ENCODE peak calls at places on chromosomes 5 and 9, in six cellular contexts. B, N, D, Y, E and L are unnamed samples.
A peak's percentile ranks its signal among the peaks of the same experiment; 100 is the strongest.

GRCh38 chr9:107593224-107593870 is 103.8 kb upstream of the KLF4 start:
- DNase-seq in B (no peak), N (no peak), D (no peak), Y (no peak), E (no peak), L (no peak)

GRCh38 chr9:101530076-101530711 is 3.5 kb upstream of the RNF20 start:
- DNase-seq in B (peak; percentile 60), N (peak; percentile 78), D (peak; percentile 75), Y (peak; percentile 73), E (peak; percentile 41), L (peak; percentile 81)

GRCh38 chr5:107806271-107806670 is 135.5 kb upstream of the EFNA5 start:
- DNase-seq in B (no peak), N (no peak), D (no peak), Y (no peak), E (no peak), L (no peak)

GRCh38 chr9:118929317-118929716 is 439.9 kb downstream of the BRINP1 start:
- DNase-seq in B (peak; percentile 96), N (no peak), D (no peak), Y (no peak), E (no peak), L (no peak)

GRCh38 chr9:75918154-75918553 is 27.7 kb downstream of the PCSK5 start:
- DNase-seq in B (no peak), N (no peak), D (peak; percentile 76), Y (no peak), E (no peak), L (no peak)

GRCh38 chr5:45162974-45163373 is 354.2 kb downstream of the MRPS30 start:
- DNase-seq in B (no peak), N (no peak), D (no peak), Y (no peak), E (no peak), L (no peak)

GRCh38 chr5:151619812-151620462 is 28.8 kb upstream of the FAT2 start:
- DNase-seq in B (no peak), N (no peak), D (no peak), Y (no peak), E (no peak), L (peak; percentile 27)

GRCh38 chr5:40679071-40679997 is at the start of gene PTGER4:
- DNase-seq in B (peak; percentile 86), N (peak; percentile 88), D (peak; percentile 88), Y (peak; percentile 98), E (peak; percentile 94), L (peak; percentile 87)

GRCh38 chr9:133351908-133352634 is 4.1 kb downstream of the RPL7A start:
- DNase-seq in B (peak; percentile 59), N (no peak), D (no peak), Y (peak; percentile 57), E (no peak), L (peak; percentile 81)

GRCh38 chr5:84028093-84028492 is 307.4 kb upstream of the HAPLN1 start:
- DNase-seq in B (peak; percentile 84), N (no peak), D (no peak), Y (no peak), E (no peak), L (no peak)

GRCh38 chr5:136128416-136128935 is 4.2 kb upstream of the SMAD5 start:
- DNase-seq in B (no peak), N (no peak), D (no peak), Y (no peak), E (no peak), L (no peak)

GRCh38 chr9:19924090-19924489 is 135.3 kb upstream of the SLC24A2 start:
- DNase-seq in B (no peak), N (no peak), D (no peak), Y (no peak), E (no peak), L (no peak)

GRCh38 chr9:19931066-19931465 is 142.2 kb upstream of the SLC24A2 start:
- DNase-seq in B (no peak), N (no peak), D (no peak), Y (no peak), E (no peak), L (no peak)

GRCh38 chr9:19926774-19927173 is 137.9 kb upstream of the SLC24A2 start:
- DNase-seq in B (no peak), N (no peak), D (no peak), Y (no peak), E (no peak), L (no peak)

GRCh38 chr9:19922476-19923118 is 133.8 kb upstream of the SLC24A2 start:
- DNase-seq in B (peak; percentile 38), N (no peak), D (peak; percentile 15), Y (no peak), E (no peak), L (peak; percentile 47)

DNA sequence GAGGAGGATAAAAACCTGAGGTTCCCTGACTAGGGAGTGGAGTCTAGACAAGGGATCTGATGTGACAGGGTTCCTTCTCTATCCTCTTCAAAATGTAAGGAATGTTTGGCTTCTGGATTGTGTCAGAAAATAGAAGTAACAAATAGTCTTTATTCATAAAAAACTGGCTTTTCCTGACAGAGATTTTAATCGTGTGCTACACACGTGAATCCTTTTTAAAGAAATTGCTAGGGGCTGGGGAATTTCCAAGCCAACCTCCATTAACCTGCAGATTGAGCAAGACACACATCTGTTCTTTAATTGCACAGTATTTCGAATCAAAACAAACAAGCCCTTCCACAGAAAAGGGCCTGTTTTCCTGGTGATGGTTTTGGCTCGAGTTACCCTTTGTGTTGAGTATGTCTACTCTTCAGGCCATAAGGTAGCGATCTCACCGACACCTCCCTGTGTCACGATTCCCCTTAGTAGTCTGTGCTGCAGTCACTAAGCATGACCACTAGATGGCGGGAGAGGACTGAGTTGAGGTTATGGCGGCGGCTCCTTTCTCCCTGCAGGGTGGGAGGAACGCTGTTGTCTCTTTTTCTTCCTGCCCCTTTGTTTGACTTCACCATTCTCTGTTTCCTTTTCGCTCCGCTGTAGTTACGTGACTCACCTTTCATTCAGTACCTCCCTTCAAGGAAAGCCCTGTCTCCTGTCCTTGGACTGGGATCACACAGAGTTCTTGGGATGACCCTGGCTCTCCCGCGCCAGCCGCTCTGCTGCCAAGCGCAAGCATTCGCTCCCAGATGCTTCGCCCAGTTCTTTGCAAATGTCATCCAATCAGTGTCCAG is 137.1 kb upstream of the SLC24A2 start:
- DNase-seq in B (peak; percentile 72), N (peak; percentile 74), D (peak; percentile 56), Y (peak; percentile 79), E (peak; percentile 43), L (peak; percentile 79)
- H3K4me3 ChIP-seq in B (peak overlapping the region; percentile 68), N (peak overlapping the region; percentile 36), D (peak overlapping the region; percentile 40), Y (peak overlapping the region; percentile 14), E (peak overlapping the region; percentile 60), L (peak overlapping the region; percentile 21)

GRCh38 chr5:66807743-66808142 is 211.6 kb downstream of the MAST4 start:
- DNase-seq in B (peak; percentile 53), N (peak; percentile 40), D (peak; percentile 2), Y (peak; percentile 28), E (no peak), L (peak; percentile 15)
- TF ChIP-seq CTCF in B (peak; percentile 69), N (peak; percentile 13), D (peak; percentile 14), Y (peak; percentile 9), E (peak; percentile 54), L (no peak)

GRCh38 chr9:109483771-109484442 is 14.2 kb downstream of the PTPN3 start:
- DNase-seq in B (no peak), N (no peak), D (no peak), Y (no peak), E (no peak), L (no peak)
- H3K4me1 ChIP-seq in B (no peaks in the 10 kb centered on the region), N (no peaks in the 10 kb centered on the region), D (peaks cover 6% of the 10 kb centered on the region), Y (no peaks in the 10 kb centered on the region), E (no peaks in the 10 kb centered on the region), L (no peaks in the 10 kb centered on the region)

GRCh38 chr5:65871182-65871581 is 55.2 kb upstream of the ERBIN start:
- DNase-seq in B (peak; percentile 88), N (no peak), D (peak; percentile 56), Y (no peak), E (no peak), L (no peak)

GRCh38 chr5:65866837-65867508 is 59.4 kb upstream of the ERBIN start:
- DNase-seq in B (no peak), N (no peak), D (no peak), Y (no peak), E (no peak), L (no peak)

GRCh38 chr5:65868509-65868908 is 57.9 kb upstream of the ERBIN start:
- DNase-seq in B (no peak), N (no peak), D (no peak), Y (no peak), E (no peak), L (no peak)

GRCh38 chr5:65863747-65864146 is 62.6 kb upstream of the ERBIN start:
- DNase-seq in B (no peak), N (no peak), D (no peak), Y (no peak), E (no peak), L (no peak)

DNA sequence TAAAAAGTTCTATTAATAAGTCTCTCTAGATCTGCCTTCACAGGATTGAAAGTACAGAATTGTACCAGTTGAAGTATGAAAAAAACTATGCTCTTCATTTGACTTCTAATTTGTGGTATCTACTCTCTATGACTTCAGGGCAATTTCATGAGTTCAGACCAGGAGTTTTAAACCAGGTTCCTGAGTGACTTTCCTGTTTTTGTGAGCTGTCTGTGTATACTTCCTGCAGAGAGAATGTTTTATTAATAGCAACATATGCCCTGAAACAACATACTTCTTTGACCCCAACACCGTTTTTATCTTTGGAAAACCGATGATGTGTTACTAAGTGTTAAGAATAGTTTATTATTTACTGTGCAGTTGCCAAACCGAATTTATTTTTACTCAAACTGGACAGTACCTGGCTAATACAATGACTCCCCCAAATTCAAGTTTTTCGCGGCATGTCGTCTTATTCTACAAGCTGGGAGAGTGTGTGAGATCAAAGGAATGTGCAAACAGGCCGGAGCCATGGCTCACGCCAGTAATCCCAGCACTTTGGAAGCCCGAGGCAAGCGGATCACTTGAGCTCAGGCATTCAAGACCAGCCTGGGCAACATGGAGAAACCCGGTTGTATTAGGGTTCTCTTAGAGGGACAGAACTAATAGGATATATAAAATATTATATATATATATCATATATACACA is 58.7 kb upstream of the ERBIN start:
- DNase-seq in B (peak; percentile 54), N (no peak), D (no peak), Y (no peak), E (no peak), L (no peak)
- H3K4me3 ChIP-seq in B (no peak overlapping the region), N (no peak overlapping the region), D (no peak overlapping the region), Y (no peak overlapping the region), E (peak overlapping the region; percentile 22), L (no peak overlapping the region)

GRCh38 chr5:77076961-77077820 is 9.9 kb downstream of the ZBED3 start:
- DNase-seq in B (peak; percentile 72), N (peak; percentile 57), D (no peak), Y (peak; percentile 70), E (peak; percentile 70), L (no peak)
- TF ChIP-seq CTCF in B (peak; percentile 38), N (peak; percentile 60), D (no peak), Y (peak; percentile 61), E (peak; percentile 80), L (no peak)

DNA sequence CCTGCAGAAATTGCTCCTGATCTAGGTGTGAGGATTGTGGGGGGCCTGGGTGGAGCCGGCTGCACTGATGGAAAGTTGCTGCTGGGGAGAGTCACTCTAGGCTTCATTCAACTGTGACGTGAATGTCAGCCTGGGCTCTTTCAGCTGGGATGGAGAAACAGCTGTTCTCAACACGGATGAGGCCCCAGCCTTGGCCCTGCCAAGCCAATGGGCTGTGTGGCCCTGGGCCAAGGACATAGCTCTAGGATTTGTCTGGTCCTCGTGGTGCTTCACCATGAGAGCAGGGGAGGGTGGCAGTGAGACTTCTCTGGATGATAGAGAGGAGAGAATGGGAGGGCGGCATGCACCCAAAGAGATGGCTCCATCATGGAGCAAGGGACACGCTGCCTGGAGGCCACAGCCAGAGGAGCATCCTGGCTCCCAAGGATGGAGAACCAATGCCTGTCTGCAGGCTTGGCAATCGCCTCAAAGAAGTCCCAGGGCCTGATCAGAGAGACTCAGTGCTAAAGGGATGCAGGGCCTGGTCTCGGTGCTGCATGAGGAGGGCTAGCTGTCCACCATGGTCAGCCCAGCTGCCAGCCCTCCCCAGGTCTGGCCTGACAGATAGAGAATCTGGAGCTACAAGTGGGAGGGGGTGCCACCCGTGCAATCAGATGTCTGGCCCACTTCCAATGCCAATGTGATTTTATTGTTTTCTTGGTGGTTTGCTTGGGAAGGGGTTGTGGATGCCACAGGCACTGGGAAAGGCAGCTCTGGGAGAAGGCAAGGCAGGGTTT is 141.0 kb downstream of the GADD45G start:
- DNase-seq in B (no peak), N (no peak), D (no peak), Y (no peak), E (no peak), L (no peak)
- H3K4me1 ChIP-seq in B (no peaks in the 10 kb centered on the region), N (no peaks in the 10 kb centered on the region), D (no peaks in the 10 kb centered on the region), Y (no peaks in the 10 kb centered on the region), E (peaks cover 43% of the 10 kb centered on the region), L (no peaks in the 10 kb centered on the region)